ENCODE peak calls at places on chromosome 16, in six cellular contexts. K is MM.1S, P is PC-3, M is OCI-LY7, I is GM23338, Q is SK-N-SH. W is an unnamed sample.

GRCh38 chr16:57345021-57345420 is 13.6 kb upstream of the CCL22 start:
- DNase-seq in K (no peak), P (no peak), M (no peak), I (no peak), Q (no peak), W (no peak)

GRCh38 chr16:11224894-11225676 is 30.9 kb downstream of the SOCS1 start:
- DNase-seq in K (peak), P (no peak), M (peak), I (no peak), Q (no peak), W (no peak)

GRCh38 chr16:23893976-23894375 is 58.2 kb downstream of the PRKCB start:
- DNase-seq in K (no peak), P (no peak), M (no peak), I (no peak), Q (no peak), W (no peak)

GRCh38 chr16:72291531-72291981 is 119.6 kb upstream of the PMFBP1 start:
- DNase-seq in K (no peak), P (peak), M (no peak), I (no peak), Q (no peak), W (peak)

GRCh38 chr16:83206426-83206825 is 579.7 kb downstream of the CDH13 start:
- DNase-seq in K (no peak), P (no peak), M (no peak), I (no peak), Q (no peak), W (peak)

GRCh38 chr16:54326266-54326662 is 39.7 kb upstream of the IRX3 start:
- DNase-seq in K (no peak), P (no peak), M (no peak), I (no peak), Q (no peak), W (peak)

GRCh38 chr16:85612801-85613608 is at the start of gene GSE1:
- DNase-seq in K (peak), P (peak), M (peak), I (peak), Q (peak), W (peak)

GRCh38 chr16:66746682-66747081 is 4.7 kb downstream of the DYNC1LI2 start:
- DNase-seq in K (peak), P (no peak), M (no peak), I (no peak), Q (no peak), W (peak)

GRCh38 chr16:58236231-58236690 is 38.4 kb upstream of the CSNK2A2 start:
- DNase-seq in K (peak), P (peak), M (peak), I (peak), Q (peak), W (peak)

GRCh38 chr16:89001117-89002027 is 24.4 kb upstream of the CBFA2T3 start:
- DNase-seq in K (no peak), P (no peak), M (no peak), I (peak), Q (no peak), W (no peak)

GRCh38 chr16:73565263-73565662 is 517.3 kb upstream of the ZFHX3 start:
- DNase-seq in K (no peak), P (peak), M (no peak), I (peak), Q (no peak), W (peak)

GRCh38 chr16:15575293-15576049 is 67.5 kb downstream of the MARF1 start:
- DNase-seq in K (peak), P (no peak), M (peak), I (no peak), Q (no peak), W (no peak)

GRCh38 chr16:80147021-80147680 is 393.6 kb upstream of the DYNLRB2 start:
- DNase-seq in K (no peak), P (no peak), M (no peak), I (no peak), Q (no peak), W (peak)

GRCh38 chr16:11309895-11310633 is 28.9 kb upstream of the PRM1 start:
- DNase-seq in K (peak), P (no peak), M (peak), I (no peak), Q (no peak), W (no peak)

GRCh38 chr16:87702325-87702811 is 63.4 kb downstream of the KLHDC4 start:
- DNase-seq in K (no peak), P (no peak), M (peak), I (peak), Q (peak), W (peak)

GRCh38 chr16:4056161-4057105 is 59.8 kb downstream of the ADCY9 start:
- DNase-seq in K (no peak), P (peak), M (no peak), I (no peak), Q (no peak), W (no peak)

GRCh38 chr16:50822671-50823070 is 80.8 kb downstream of the CYLD start:
- DNase-seq in K (no peak), P (no peak), M (no peak), I (no peak), Q (no peak), W (no peak)

GRCh38 chr16:14286381-14287230 is 215.5 kb downstream of the MRTFB start:
- DNase-seq in K (no peak), P (no peak), M (peak), I (peak), Q (no peak), W (peak)

GRCh38 chr16:1707193-1707790 is 1.3 kb downstream of the MAPK8IP3 start:
- DNase-seq in K (peak), P (peak), M (peak), I (peak), Q (peak), W (peak)

GRCh38 chr16:14405611-14406537 is 224.2 kb downstream of the PARN start:
- DNase-seq in K (peak), P (peak), M (peak), I (peak), Q (peak), W (peak)

GRCh38 chr16:58307583-58308312 is 12.9 kb upstream of the PRSS54 start:
- DNase-seq in K (no peak), P (no peak), M (no peak), I (no peak), Q (no peak), W (no peak)

GRCh38 chr16:57607676-57608461 is 20.6 kb upstream of the ADGRG1 start:
- DNase-seq in K (no peak), P (no peak), M (no peak), I (no peak), Q (no peak), W (no peak)

GRCh38 chr16:83134638-83135037 is 507.9 kb downstream of the CDH13 start:
- DNase-seq in K (no peak), P (no peak), M (peak), I (no peak), Q (no peak), W (no peak)

GRCh38 chr16:28298511-28298878 is 6.2 kb downstream of the SBK1 start:
- DNase-seq in K (no peak), P (no peak), M (no peak), I (peak), Q (no peak), W (no peak)

GRCh38 chr16:87457724-87458423 is 35.0 kb downstream of the ZCCHC14 start:
- DNase-seq in K (no peak), P (peak), M (no peak), I (no peak), Q (peak), W (peak)

GRCh38 chr16:66026211-66026610 is 340.3 kb upstream of the CDH5 start:
- DNase-seq in K (no peak), P (peak), M (no peak), I (peak), Q (peak), W (peak)

GRCh38 chr16:72530434-72530833 is 358.5 kb upstream of the PMFBP1 start:
- DNase-seq in K (peak), P (peak), M (no peak), I (peak), Q (no peak), W (peak)

GRCh38 chr16:11059588-11059987 is 115.2 kb downstream of the CLEC16A start:
- DNase-seq in K (no peak), P (no peak), M (no peak), I (no peak), Q (no peak), W (no peak)

GRCh38 chr16:53571763-53572162 is 68.8 kb upstream of the AKTIP start:
- DNase-seq in K (no peak), P (no peak), M (no peak), I (no peak), Q (no peak), W (no peak)

GRCh38 chr16:50269061-50269705 is 2.8 kb downstream of the ADCY7 start:
- DNase-seq in K (no peak), P (no peak), M (no peak), I (no peak), Q (no peak), W (no peak)

GRCh38 chr16:12050361-12050760 is 73.8 kb downstream of the SNX29 start:
- DNase-seq in K (no peak), P (no peak), M (no peak), I (no peak), Q (no peak), W (no peak)

GRCh38 chr16:47644166-47644565 is 183.0 kb downstream of the PHKB start:
- DNase-seq in K (no peak), P (peak), M (no peak), I (no peak), Q (no peak), W (peak)

GRCh38 chr16:30077656-30078055 is 1.9 kb downstream of the PPP4C start:
- DNase-seq in K (no peak), P (no peak), M (no peak), I (no peak), Q (no peak), W (peak)

GRCh38 chr16:29906520-29907244 is 6.4 kb downstream of the ASPHD1 start:
- DNase-seq in K (no peak), P (no peak), M (no peak), I (peak), Q (no peak), W (no peak)

GRCh38 chr16:10850478-10850850 is 26.5 kb upstream of the CIITA start:
- DNase-seq in K (no peak), P (no peak), M (no peak), I (no peak), Q (no peak), W (no peak)

DNA sequence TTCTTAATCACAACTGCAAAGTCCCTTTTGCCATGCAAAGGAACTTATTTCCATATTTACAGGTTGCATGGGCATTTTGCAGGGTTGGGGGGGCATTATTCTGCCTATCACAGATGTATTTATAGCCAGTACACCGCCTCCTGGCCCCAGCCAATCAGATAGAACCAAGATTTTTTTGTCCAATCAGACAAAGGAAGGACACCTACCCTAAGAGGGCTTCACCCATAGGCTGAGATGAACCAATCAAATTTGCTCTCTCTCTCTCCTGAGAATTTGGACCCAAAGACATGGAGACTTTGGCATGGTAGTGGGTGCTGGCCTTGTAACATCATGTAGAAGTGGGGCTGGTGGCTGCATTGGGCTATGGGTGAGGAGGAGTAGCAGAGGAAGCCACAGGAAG is 3.9 kb upstream of the KCNG4 start:
- DNase-seq in K (no peak), P (no peak), M (peak), I (no peak), Q (no peak), W (no peak)
- TF ChIP-seq EZH2phosphoT487 in K (no peak), P (no peak), M (no peak), I (no peak), Q (no peak), W (no peak)

DNA sequence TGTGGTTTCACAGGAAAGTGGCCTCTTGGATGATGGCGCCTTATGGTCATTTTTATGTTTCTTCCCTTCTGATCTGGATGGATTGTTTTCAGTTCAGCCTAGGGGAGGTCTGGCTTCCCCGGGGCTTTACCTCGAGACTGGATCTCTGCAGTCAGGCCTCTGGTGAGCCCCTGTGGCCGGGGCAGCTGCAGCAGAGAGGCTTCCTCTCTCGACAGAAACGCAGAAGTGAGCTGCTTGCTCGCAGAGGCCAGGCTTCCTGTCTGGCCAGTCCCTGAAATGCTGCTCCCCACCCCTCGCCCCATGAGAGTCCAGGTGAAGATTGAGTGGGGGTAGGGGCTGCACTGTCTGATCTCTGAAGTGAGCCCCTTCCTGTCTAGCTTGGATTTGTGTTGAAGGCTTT is 44.0 kb downstream of the PLCG2 start:
- DNase-seq in K (peak), P (no peak), M (peak), I (no peak), Q (no peak), W (no peak)
- H3K4me3 ChIP-seq in K (peak), P (no peak), M (peak), I (no peak), Q (no peak), W (no peak)

GRCh38 chr16:81786868-81787267 is 7.8 kb downstream of the PLCG2 start:
- DNase-seq in K (no peak), P (no peak), M (no peak), I (no peak), Q (no peak), W (no peak)

GRCh38 chr16:81787659-81788058 is 8.6 kb downstream of the PLCG2 start:
- DNase-seq in K (no peak), P (no peak), M (no peak), I (no peak), Q (no peak), W (no peak)

GRCh38 chr16:81784042-81784785 is 5.1 kb downstream of the PLCG2 start:
- DNase-seq in K (no peak), P (no peak), M (peak), I (no peak), Q (no peak), W (no peak)

GRCh38 chr16:81785138-81785924 is 6.2 kb downstream of the PLCG2 start:
- DNase-seq in K (no peak), P (no peak), M (peak), I (no peak), Q (no peak), W (no peak)

GRCh38 chr16:81786321-81786720 is 7.2 kb downstream of the PLCG2 start:
- DNase-seq in K (no peak), P (peak), M (peak), I (peak), Q (no peak), W (peak)
- TF ChIP-seq EZH2phosphoT487 in K (no peak), P (no peak), M (no peak), I (no peak), Q (no peak), W (no peak)

GRCh38 chr16:155031-155398 is 2.6 kb downstream of the HBZ start:
- DNase-seq in K (no peak), P (no peak), M (no peak), I (no peak), Q (no peak), W (no peak)

GRCh38 chr16:152141-153128 is at the start of gene HBZ:
- DNase-seq in K (no peak), P (no peak), M (no peak), I (no peak), Q (no peak), W (no peak)

GRCh38 chr16:149024-149675 is 3.3 kb upstream of the HBZ start:
- DNase-seq in K (no peak), P (no peak), M (no peak), I (no peak), Q (peak), W (peak)

GRCh38 chr16:159136-159849 is 6.5 kb upstream of the HBM start:
- DNase-seq in K (no peak), P (no peak), M (no peak), I (no peak), Q (no peak), W (no peak)

GRCh38 chr16:154223-155030 is 2.0 kb downstream of the HBZ start:
- DNase-seq in K (no peak), P (no peak), M (peak), I (peak), Q (peak), W (peak)
- H3K4me3 ChIP-seq in K (peak), P (peak), M (peak), I (peak), Q (peak), W (peak)

DNA sequence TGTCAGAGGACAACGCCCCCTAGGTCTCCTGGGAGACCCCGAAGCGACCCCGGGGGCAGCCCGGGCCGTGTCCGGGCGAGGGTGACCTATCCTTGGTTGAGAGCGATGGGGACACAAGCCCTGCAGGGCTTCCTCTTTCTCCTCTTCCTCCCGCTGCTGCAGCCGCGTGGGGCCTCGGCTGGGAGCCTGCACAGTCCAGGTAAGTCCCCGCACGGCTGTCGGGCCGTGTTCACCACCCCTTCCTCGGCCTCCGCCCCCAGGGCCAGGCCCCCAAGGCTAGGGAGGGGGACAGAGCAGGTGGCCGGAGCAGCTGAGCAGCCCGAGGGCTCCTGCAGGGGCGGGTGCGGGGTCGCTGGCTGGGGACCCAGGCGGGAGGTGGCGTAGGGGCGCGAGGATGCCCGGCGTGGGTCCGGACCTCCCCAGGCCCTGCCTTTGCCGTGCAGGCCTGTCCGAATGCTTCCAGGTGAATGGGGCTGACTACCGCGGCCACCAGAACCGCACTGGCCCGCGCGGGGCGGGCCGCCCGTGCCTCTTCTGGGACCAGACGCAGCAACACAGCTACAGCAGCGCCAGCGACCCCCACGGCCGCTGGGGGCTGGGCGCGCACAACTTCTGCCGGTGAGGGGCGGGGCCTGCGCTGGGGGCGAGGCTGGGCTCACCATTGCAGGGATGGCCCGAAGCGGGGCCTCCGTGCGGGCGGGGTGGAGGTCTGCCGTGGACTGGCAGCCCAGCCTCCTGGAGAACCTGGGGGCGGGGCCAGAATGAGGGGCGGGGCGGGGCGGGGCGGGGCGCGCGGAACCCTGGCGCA is 545 bp downstream of the KREMEN2 start:
- DNase-seq in K (no peak), P (peak), M (peak), I (peak), Q (peak), W (peak)
- TF ChIP-seq EZH2phosphoT487 in K (no peak), P (no peak), M (peak), I (no peak), Q (no peak), W (no peak)

DNA sequence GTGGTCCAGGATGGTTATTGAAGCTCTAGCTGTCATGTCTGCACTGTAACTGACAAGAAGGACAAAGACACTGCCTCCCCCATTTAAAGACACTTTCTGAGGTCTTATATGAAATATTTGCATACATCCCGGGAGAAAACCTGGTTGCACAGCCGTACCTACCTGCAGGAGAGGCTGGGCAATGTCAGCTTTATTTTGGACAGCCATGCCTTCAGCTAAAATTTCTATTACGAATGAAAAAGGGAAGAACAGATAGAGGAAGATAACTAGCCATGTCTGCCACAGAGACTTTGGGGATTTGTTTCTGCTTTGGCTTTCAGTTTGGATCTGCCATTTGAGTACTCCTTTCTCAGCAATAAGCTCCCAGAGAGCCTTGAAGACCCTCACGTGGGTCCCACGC is 19.0 kb downstream of the SLC7A6 start:
- DNase-seq in K (no peak), P (no peak), M (peak), I (no peak), Q (no peak), W (no peak)
- H3K4me3 ChIP-seq in K (peak), P (no peak), M (peak), I (no peak), Q (no peak), W (no peak)

W was measured in GM23248.